ENCODE peak calls at places on chromosome 9, in four cellular contexts. One of them, this sample, is unnamed.

GRCh38 chr9:134656334-134657034 is 14.9 kb downstream of the COL5A1 start:
- DNase-seq in AG08396: no peak
- DNase-seq in sigmoid colon: peak
- DNase-seq in astrocyte of the cerebellum: no peak
- DNase-seq in this sample: no peak

GRCh38 chr9:107336718-107337360 is 53.8 kb downstream of the RAD23B start:
- DNase-seq in astrocyte of the cerebellum: peak
- DNase-seq in sigmoid colon: no peak
- DNase-seq in AG08396: peak
- DNase-seq in this sample: no peak

GRCh38 chr9:131667576-131667975 is 72.3 kb downstream of the RAPGEF1 start:
- DNase-seq in sigmoid colon: no peak
- DNase-seq in astrocyte of the cerebellum: no peak
- DNase-seq in AG08396: no peak
- DNase-seq in this sample: no peak

GRCh38 chr9:70046274-70047070 is 2.8 kb downstream of the MAMDC2 start:
- DNase-seq in astrocyte of the cerebellum: no peak
- DNase-seq in AG08396: no peak
- DNase-seq in sigmoid colon: peak
- DNase-seq in this sample: no peak

GRCh38 chr9:125797857-125798399 is 50.8 kb downstream of the PBX3 start:
- DNase-seq in sigmoid colon: no peak
- DNase-seq in astrocyte of the cerebellum: no peak
- DNase-seq in AG08396: no peak
- DNase-seq in this sample: no peak

GRCh38 chr9:123662057-123662776 is 267.7 kb downstream of the DENND1A start:
- DNase-seq in astrocyte of the cerebellum: no peak
- DNase-seq in sigmoid colon: no peak
- DNase-seq in AG08396: no peak
- DNase-seq in this sample: no peak

GRCh38 chr9:124409410-124409809 is 5.8 kb downstream of the PSMB7 start:
- DNase-seq in astrocyte of the cerebellum: no peak
- DNase-seq in AG08396: no peak
- DNase-seq in sigmoid colon: no peak
- DNase-seq in this sample: no peak

GRCh38 chr9:37253377-37253937 is 133.1 kb downstream of the ZCCHC7 start:
- DNase-seq in AG08396: no peak
- DNase-seq in sigmoid colon: no peak
- DNase-seq in astrocyte of the cerebellum: no peak
- DNase-seq in this sample: no peak

GRCh38 chr9:112866662-112867274 is 23.9 kb downstream of the SLC46A2 start:
- DNase-seq in AG08396: peak
- DNase-seq in astrocyte of the cerebellum: no peak
- DNase-seq in sigmoid colon: no peak
- DNase-seq in this sample: no peak

This sample was measured in activated gamma-delta T cell treated with anti-CD3 and anti-CD28 coated beads, Interleukin-2, amount 50 U/mL, for 16 hours.